ENCODE peak calls at places on chromosomes 1 and 21, in ten cellular contexts. One of them, this sample, is unnamed.

GRCh38 chr1:202182040-202182877 is 11.3 kb upstream of the LGR6 start:
- DNase-seq in T-helper 17 cell: no peak
- DNase-seq in NCI-H2029 treated with DMSO at 0.1 percent for 48 hours: no peak
- DNase-seq in HFF-Myc: no peak
- DNase-seq in NCI-H748 treated with DMSO at 0.1 percent for 48 hours: no peak
- DNase-seq in stimulated activated CD4-positive, alpha-beta T cell treated with anti-CD3 and anti-CD28 coated beads, Interleukin-15, amount 100 ng/mL, for 1 hour: no peak
- DNase-seq in NCI-H510A treated with DMSO at 0.1 percent for 48 hours: no peak
- DNase-seq in IMR-90: no peak
- DNase-seq in astrocyte of the cerebellum: no peak
- DNase-seq in germinal center: no peak
- DNase-seq in this sample: no peak

GRCh38 chr1:61392417-61393242 is 310.3 kb downstream of the NFIA start:
- DNase-seq in T-helper 17 cell: no peak
- DNase-seq in NCI-H2029 treated with DMSO at 0.1 percent for 48 hours: no peak
- DNase-seq in HFF-Myc: no peak
- DNase-seq in NCI-H748 treated with DMSO at 0.1 percent for 48 hours: peak; percentile 84
- DNase-seq in stimulated activated CD4-positive, alpha-beta T cell treated with anti-CD3 and anti-CD28 coated beads, Interleukin-15, amount 100 ng/mL, for 1 hour: no peak
- DNase-seq in NCI-H510A treated with DMSO at 0.1 percent for 48 hours: peak; percentile 28
- DNase-seq in IMR-90: no peak
- DNase-seq in astrocyte of the cerebellum: no peak
- DNase-seq in germinal center: no peak
- DNase-seq in this sample: no peak

GRCh38 chr1:3015744-3016143 is 5.5 kb upstream of the ACTRT2 start:
- DNase-seq in T-helper 17 cell: no peak
- DNase-seq in NCI-H2029 treated with DMSO at 0.1 percent for 48 hours: no peak
- DNase-seq in HFF-Myc: no peak
- DNase-seq in NCI-H748 treated with DMSO at 0.1 percent for 48 hours: no peak
- DNase-seq in stimulated activated CD4-positive, alpha-beta T cell treated with anti-CD3 and anti-CD28 coated beads, Interleukin-15, amount 100 ng/mL, for 1 hour: no peak
- DNase-seq in NCI-H510A treated with DMSO at 0.1 percent for 48 hours: no peak
- DNase-seq in IMR-90: no peak
- DNase-seq in astrocyte of the cerebellum: no peak
- DNase-seq in germinal center: no peak
- DNase-seq in this sample: no peak

GRCh38 chr1:203271018-203271743 is 34.1 kb upstream of the BTG2 start:
- DNase-seq in T-helper 17 cell: peak; percentile 33
- DNase-seq in NCI-H2029 treated with DMSO at 0.1 percent for 48 hours: no peak
- DNase-seq in HFF-Myc: no peak
- DNase-seq in NCI-H748 treated with DMSO at 0.1 percent for 48 hours: no peak
- DNase-seq in stimulated activated CD4-positive, alpha-beta T cell treated with anti-CD3 and anti-CD28 coated beads, Interleukin-15, amount 100 ng/mL, for 1 hour: no peak
- DNase-seq in NCI-H510A treated with DMSO at 0.1 percent for 48 hours: peak; percentile 76
- DNase-seq in IMR-90: peak; percentile 76
- DNase-seq in astrocyte of the cerebellum: no peak
- DNase-seq in germinal center: peak; percentile 58
- DNase-seq in this sample: no peak

GRCh38 chr21:30340714-30341573 is 3.5 kb upstream of the KRTAP27-1 start:
- DNase-seq in T-helper 17 cell: no peak
- DNase-seq in NCI-H2029 treated with DMSO at 0.1 percent for 48 hours: peak; percentile 1
- DNase-seq in HFF-Myc: no peak
- DNase-seq in NCI-H748 treated with DMSO at 0.1 percent for 48 hours: no peak
- DNase-seq in stimulated activated CD4-positive, alpha-beta T cell treated with anti-CD3 and anti-CD28 coated beads, Interleukin-15, amount 100 ng/mL, for 1 hour: no peak
- DNase-seq in NCI-H510A treated with DMSO at 0.1 percent for 48 hours: peak; percentile 2
- DNase-seq in IMR-90: peak; percentile 10
- DNase-seq in astrocyte of the cerebellum: peak; percentile 50
- DNase-seq in germinal center: no peak
- DNase-seq in this sample: no peak

GRCh38 chr1:219798283-219799030 is 129.9 kb downstream of the SLC30A10 start:
- DNase-seq in T-helper 17 cell: no peak
- DNase-seq in NCI-H2029 treated with DMSO at 0.1 percent for 48 hours: no peak
- DNase-seq in HFF-Myc: no peak
- DNase-seq in NCI-H748 treated with DMSO at 0.1 percent for 48 hours: no peak
- DNase-seq in stimulated activated CD4-positive, alpha-beta T cell treated with anti-CD3 and anti-CD28 coated beads, Interleukin-15, amount 100 ng/mL, for 1 hour: no peak
- DNase-seq in NCI-H510A treated with DMSO at 0.1 percent for 48 hours: no peak
- DNase-seq in IMR-90: peak; percentile 82
- DNase-seq in astrocyte of the cerebellum: no peak
- DNase-seq in germinal center: no peak
- DNase-seq in this sample: no peak

GRCh38 chr21:38768385-38769071 is 37.2 kb upstream of the ETS2 start:
- DNase-seq in T-helper 17 cell: no peak
- DNase-seq in NCI-H2029 treated with DMSO at 0.1 percent for 48 hours: peak; percentile 25
- DNase-seq in HFF-Myc: peak; percentile 47
- DNase-seq in NCI-H748 treated with DMSO at 0.1 percent for 48 hours: no peak
- DNase-seq in stimulated activated CD4-positive, alpha-beta T cell treated with anti-CD3 and anti-CD28 coated beads, Interleukin-15, amount 100 ng/mL, for 1 hour: peak; percentile 45
- DNase-seq in NCI-H510A treated with DMSO at 0.1 percent for 48 hours: no peak
- DNase-seq in IMR-90: peak; percentile 100
- DNase-seq in astrocyte of the cerebellum: peak; percentile 66
- DNase-seq in germinal center: no peak
- DNase-seq in this sample: peak; percentile 76

GRCh38 chr1:145985502-145986439 is 10.6 kb downstream of the TXNIP start:
- DNase-seq in T-helper 17 cell: no peak
- DNase-seq in NCI-H2029 treated with DMSO at 0.1 percent for 48 hours: peak; percentile 97
- DNase-seq in HFF-Myc: no peak
- DNase-seq in NCI-H748 treated with DMSO at 0.1 percent for 48 hours: no peak
- DNase-seq in stimulated activated CD4-positive, alpha-beta T cell treated with anti-CD3 and anti-CD28 coated beads, Interleukin-15, amount 100 ng/mL, for 1 hour: no peak
- DNase-seq in NCI-H510A treated with DMSO at 0.1 percent for 48 hours: peak; percentile 86
- DNase-seq in IMR-90: peak; percentile 73
- DNase-seq in astrocyte of the cerebellum: no peak
- DNase-seq in germinal center: no peak
- DNase-seq in this sample: no peak

GRCh38 chr1:89464008-89464407 is 60.6 kb upstream of the LRRC8B start:
- DNase-seq in T-helper 17 cell: no peak
- DNase-seq in NCI-H2029 treated with DMSO at 0.1 percent for 48 hours: no peak
- DNase-seq in HFF-Myc: no peak
- DNase-seq in NCI-H748 treated with DMSO at 0.1 percent for 48 hours: no peak
- DNase-seq in stimulated activated CD4-positive, alpha-beta T cell treated with anti-CD3 and anti-CD28 coated beads, Interleukin-15, amount 100 ng/mL, for 1 hour: no peak
- DNase-seq in NCI-H510A treated with DMSO at 0.1 percent for 48 hours: no peak
- DNase-seq in IMR-90: no peak
- DNase-seq in astrocyte of the cerebellum: no peak
- DNase-seq in germinal center: no peak
- DNase-seq in this sample: no peak

GRCh38 chr1:38134294-38134755 is 87.7 kb upstream of the POU3F1 start:
- DNase-seq in T-helper 17 cell: no peak
- DNase-seq in NCI-H2029 treated with DMSO at 0.1 percent for 48 hours: no peak
- DNase-seq in HFF-Myc: no peak
- DNase-seq in NCI-H748 treated with DMSO at 0.1 percent for 48 hours: no peak
- DNase-seq in stimulated activated CD4-positive, alpha-beta T cell treated with anti-CD3 and anti-CD28 coated beads, Interleukin-15, amount 100 ng/mL, for 1 hour: no peak
- DNase-seq in NCI-H510A treated with DMSO at 0.1 percent for 48 hours: no peak
- DNase-seq in IMR-90: no peak
- DNase-seq in astrocyte of the cerebellum: no peak
- DNase-seq in germinal center: no peak
- DNase-seq in this sample: no peak

GRCh38 chr1:240099748-240100147 is 8.1 kb downstream of the FMN2 start:
- DNase-seq in T-helper 17 cell: no peak
- DNase-seq in NCI-H2029 treated with DMSO at 0.1 percent for 48 hours: no peak
- DNase-seq in HFF-Myc: no peak
- DNase-seq in NCI-H748 treated with DMSO at 0.1 percent for 48 hours: no peak
- DNase-seq in stimulated activated CD4-positive, alpha-beta T cell treated with anti-CD3 and anti-CD28 coated beads, Interleukin-15, amount 100 ng/mL, for 1 hour: no peak
- DNase-seq in NCI-H510A treated with DMSO at 0.1 percent for 48 hours: no peak
- DNase-seq in IMR-90: no peak
- DNase-seq in astrocyte of the cerebellum: no peak
- DNase-seq in germinal center: no peak
- DNase-seq in this sample: no peak

GRCh38 chr1:193143285-193143684 is 21.5 kb downstream of the CDC73 start:
- DNase-seq in T-helper 17 cell: no peak
- DNase-seq in NCI-H2029 treated with DMSO at 0.1 percent for 48 hours: no peak
- DNase-seq in HFF-Myc: no peak
- DNase-seq in NCI-H748 treated with DMSO at 0.1 percent for 48 hours: peak; percentile 4
- DNase-seq in stimulated activated CD4-positive, alpha-beta T cell treated with anti-CD3 and anti-CD28 coated beads, Interleukin-15, amount 100 ng/mL, for 1 hour: no peak
- DNase-seq in NCI-H510A treated with DMSO at 0.1 percent for 48 hours: no peak
- DNase-seq in IMR-90: peak; percentile 41
- DNase-seq in astrocyte of the cerebellum: peak; percentile 19
- DNase-seq in germinal center: no peak
- DNase-seq in this sample: no peak

GRCh38 chr1:6502000-6502891 is 10.8 kb upstream of the PLEKHG5 start:
- DNase-seq in T-helper 17 cell: no peak
- DNase-seq in NCI-H2029 treated with DMSO at 0.1 percent for 48 hours: no peak
- DNase-seq in HFF-Myc: no peak
- DNase-seq in NCI-H748 treated with DMSO at 0.1 percent for 48 hours: no peak
- DNase-seq in stimulated activated CD4-positive, alpha-beta T cell treated with anti-CD3 and anti-CD28 coated beads, Interleukin-15, amount 100 ng/mL, for 1 hour: no peak
- DNase-seq in NCI-H510A treated with DMSO at 0.1 percent for 48 hours: no peak
- DNase-seq in IMR-90: no peak
- DNase-seq in astrocyte of the cerebellum: no peak
- DNase-seq in germinal center: no peak
- DNase-seq in this sample: no peak

GRCh38 chr1:206526064-206526911 is 19.0 kb downstream of the RASSF5 start:
- DNase-seq in T-helper 17 cell: no peak
- DNase-seq in NCI-H2029 treated with DMSO at 0.1 percent for 48 hours: no peak
- DNase-seq in HFF-Myc: no peak
- DNase-seq in NCI-H748 treated with DMSO at 0.1 percent for 48 hours: no peak
- DNase-seq in stimulated activated CD4-positive, alpha-beta T cell treated with anti-CD3 and anti-CD28 coated beads, Interleukin-15, amount 100 ng/mL, for 1 hour: no peak
- DNase-seq in NCI-H510A treated with DMSO at 0.1 percent for 48 hours: no peak
- DNase-seq in IMR-90: no peak
- DNase-seq in astrocyte of the cerebellum: no peak
- DNase-seq in germinal center: no peak
- DNase-seq in this sample: no peak